ENCODE peak calls at places on chromosomes 2 and 18, in seven cellular contexts. T is stimulated activated CD8-positive, alpha-beta memory T cell treated with anti-CD3 and anti-CD28 coated beads, Interleukin-7, amount 100 ng/mL, for 1 hour; F is left ventricle myocardium inferior; H is endodermal cell; B is naive B cell; X is endothelial cell; S is naive thymus-derived CD4-positive, alpha-beta T cell. O is an unnamed sample.

GRCh38 chr2:158214431-158214830 is 112.8 kb downstream of the UPP2 start:
- DNase-seq in S (no peak), F (no peak), H (no peak), T (no peak), B (peak; percentile 9), X (no peak), O (no peak)

GRCh38 chr2:226756131-226756530 is 43.5 kb downstream of the IRS1 start:
- DNase-seq in H (no peak), X (no peak), F (no peak), B (no peak), S (no peak), T (no peak), O (no peak)

GRCh38 chr2:171315781-171316180 is 118.0 kb downstream of the METTL8 start:
- DNase-seq in X (no peak), S (no peak), B (no peak), F (no peak), T (no peak), H (no peak), O (no peak)

GRCh38 chr2:28390857-28391563 is 1.6 kb upstream of the FOSL2 start:
- DNase-seq in H (peak; percentile 85), F (peak; percentile 90), X (peak; percentile 67), T (no peak), B (no peak), S (no peak), O (no peak)

GRCh38 chr2:46309052-46309953 is 12.1 kb downstream of the EPAS1 start:
- DNase-seq in H (no peak), B (no peak), F (no peak), S (no peak), T (no peak), X (no peak), O (no peak)

GRCh38 chr2:170974304-170974993 is 45.4 kb downstream of the GORASP2 start:
- DNase-seq in X (no peak), F (no peak), B (no peak), S (no peak), H (peak; percentile 77), T (no peak), O (no peak)

GRCh38 chr2:204544961-204545860 is at the start of gene PARD3B:
- DNase-seq in X (peak; percentile 68), S (no peak), T (no peak), B (no peak), F (peak; percentile 61), H (peak; percentile 86), O (peak; percentile 25)

GRCh38 chr2:88746929-88747490 is 55.5 kb downstream of the RPIA start:
- DNase-seq in F (no peak), B (no peak), X (no peak), S (no peak), H (no peak), T (no peak), O (no peak)

GRCh38 chr2:128867936-128868636 is 549.4 kb upstream of the HS6ST1 start:
- DNase-seq in B (no peak), H (no peak), F (no peak), S (no peak), X (no peak), T (no peak), O (peak; percentile 10)

GRCh38 chr2:161613161-161613560 is 11.1 kb upstream of the SLC4A10 start:
- DNase-seq in X (no peak), F (no peak), T (no peak), B (no peak), H (no peak), S (no peak), O (no peak)

GRCh38 chr18:21004721-21005120 is 106.9 kb downstream of the ROCK1 start:
- DNase-seq in F (no peak), T (no peak), S (no peak), X (no peak), B (no peak), H (no peak), O (no peak)

GRCh38 chr2:14194233-14194632 is 438.3 kb upstream of the LRATD1 start:
- DNase-seq in T (no peak), X (no peak), B (no peak), F (no peak), S (no peak), H (no peak), O (no peak)

GRCh38 chr2:221203138-221203537 is 369.0 kb downstream of the EPHA4 start:
- DNase-seq in H (no peak), X (no peak), F (no peak), B (peak; percentile 77), T (no peak), S (no peak), O (no peak)

GRCh38 chr18:48657446-48658120 is 118.8 kb downstream of the CTIF start:
- DNase-seq in X (no peak), S (no peak), T (no peak), B (no peak), H (no peak), F (no peak), O (no peak)

GRCh38 chr2:16662440-16662839 is 3.2 kb downstream of the CYRIA start:
- DNase-seq in H (peak; percentile 13), B (no peak), S (no peak), F (no peak), T (no peak), X (no peak), O (no peak)

GRCh38 chr2:240588669-240589068 is 2.1 kb downstream of the CAPN10 start:
- DNase-seq in T (no peak), B (no peak), S (no peak), F (no peak), H (no peak), X (no peak), O (no peak)

GRCh38 chr2:74216642-74217041 is 18.2 kb downstream of the MTHFD2 start:
- DNase-seq in S (no peak), T (no peak), F (no peak), H (peak; percentile 41), X (no peak), B (no peak), O (no peak)

GRCh38 chr2:163182764-163183354 is 344.3 kb upstream of the KCNH7 start:
- DNase-seq in T (no peak), X (no peak), B (no peak), F (no peak), H (no peak), S (no peak), O (no peak)

GRCh38 chr2:133736674-133737073 is 168.4 kb upstream of the NCKAP5 start:
- DNase-seq in H (no peak), S (no peak), F (no peak), X (no peak), B (no peak), T (no peak), O (no peak)

GRCh38 chr18:8333961-8334360 is 275.3 kb upstream of the RAB12 start:
- DNase-seq in F (no peak), T (no peak), H (no peak), B (no peak), X (no peak), S (no peak), O (peak; percentile 93)

GRCh38 chr2:18891598-18892345 is 302.4 kb upstream of the NT5C1B start:
- DNase-seq in T (no peak), X (no peak), H (no peak), F (no peak), B (no peak), S (no peak), O (no peak)

O was measured in LNCaP clone FGC.